ENCODE peak calls at places on chromosomes 2 and 18, in ten cellular contexts. Q is hypothalamus; I is activated CD8-positive, alpha-beta memory T cell treated with anti-CD3 and anti-CD28 coated beads for 24 hours; Y is EH; W is effector memory CD4-positive, alpha-beta T cell; L is head of caudate nucleus; J is adipocyte; X is NCI-H526; T is germinal center; B is activated naive CD4-positive, alpha-beta T cell treated with anti-CD3 and anti-CD28 coated beads, Interleukin-2, amount 10 ng/mL, durations not matched to agents 7 days and 5 days. V is an unnamed sample.

GRCh38 chr2:143960177-143960576 is 559.7 kb downstream of the ZEB2 start:
- DNase-seq in Q (no peak), I (no peak), Y (no peak), W (no peak), L (no peak), J (no peak), X (no peak), T (no peak), B (no peak), V (no peak)

GRCh38 chr2:204538179-204539009 is 6.9 kb upstream of the PARD3B start:
- DNase-seq in Q (peak), I (no peak), Y (peak), W (no peak), L (peak), J (peak), X (no peak), T (no peak), B (no peak), V (no peak)

GRCh38 chr2:150618215-150618905 is 130.9 kb upstream of the RND3 start:
- DNase-seq in Q (no peak), I (no peak), Y (no peak), W (no peak), L (no peak), J (no peak), X (no peak), T (no peak), B (no peak), V (no peak)

GRCh38 chr2:73232471-73233153 is 427 bp downstream of the PRADC1 start:
- DNase-seq in Q (no peak), I (peak), Y (peak), W (no peak), L (peak), J (no peak), X (peak), T (peak), B (peak), V (peak)

GRCh38 chr2:159124441-159124911 is 156.0 kb downstream of the TANC1 start:
- DNase-seq in Q (no peak), I (no peak), Y (peak), W (no peak), L (no peak), J (peak), X (peak), T (no peak), B (no peak), V (no peak)

GRCh38 chr18:30970201-30970816 is 72.2 kb downstream of the DSC3 start:
- DNase-seq in Q (no peak), I (no peak), Y (peak), W (no peak), L (no peak), J (peak), X (peak), T (no peak), B (no peak), V (peak)

GRCh38 chr2:31812051-31812798 is 198.6 kb downstream of the MEMO1 start:
- DNase-seq in Q (no peak), I (no peak), Y (peak), W (no peak), L (no peak), J (peak), X (no peak), T (peak), B (peak), V (no peak)

GRCh38 chr2:21924640-21925285 is 801.0 kb downstream of the TDRD15 start:
- DNase-seq in Q (no peak), I (no peak), Y (no peak), W (no peak), L (no peak), J (no peak), X (no peak), T (no peak), B (no peak), V (no peak)

GRCh38 chr18:48816554-48816953 is 134.2 kb downstream of the SMAD7 start:
- DNase-seq in Q (no peak), I (peak), Y (no peak), W (no peak), L (no peak), J (no peak), X (no peak), T (no peak), B (no peak), V (no peak)

GRCh38 chr2:105519516-105519915 is 120.7 kb upstream of the FHL2 start:
- DNase-seq in Q (no peak), I (no peak), Y (no peak), W (no peak), L (no peak), J (no peak), X (no peak), T (no peak), B (no peak), V (no peak)

GRCh38 chr2:11155326-11156059 is at the start of gene SLC66A3:
- DNase-seq in Q (peak), I (no peak), Y (peak), W (no peak), L (no peak), J (no peak), X (peak), T (no peak), B (peak), V (peak)

GRCh38 chr2:25301453-25302352 is 40.0 kb downstream of the DNMT3A start:
- DNase-seq in Q (no peak), I (peak), Y (peak), W (peak), L (no peak), J (peak), X (no peak), T (peak), B (peak), V (no peak)

GRCh38 chr2:85283641-85284040 is 44.1 kb downstream of the TGOLN2 start:
- DNase-seq in Q (no peak), I (no peak), Y (no peak), W (no peak), L (no peak), J (no peak), X (no peak), T (no peak), B (no peak), V (no peak)

GRCh38 chr2:96542357-96542977 is 5.9 kb downstream of the ARID5A start:
- DNase-seq in Q (no peak), I (no peak), Y (no peak), W (no peak), L (no peak), J (no peak), X (no peak), T (no peak), B (no peak), V (peak)

GRCh38 chr2:66915237-66915636 is 480.3 kb downstream of the MEIS1 start:
- DNase-seq in Q (no peak), I (no peak), Y (peak), W (no peak), L (no peak), J (peak), X (no peak), T (no peak), B (no peak), V (no peak)

GRCh38 chr2:101341421-101341820 is 32.9 kb upstream of the RNF149 start:
- DNase-seq in Q (no peak), I (no peak), Y (no peak), W (no peak), L (no peak), J (no peak), X (no peak), T (no peak), B (peak), V (no peak)

GRCh38 chr2:208256192-208256782 is 1.4 kb upstream of the IDH1 start:
- DNase-seq in Q (no peak), I (no peak), Y (no peak), W (no peak), L (no peak), J (no peak), X (no peak), T (peak), B (no peak), V (peak)

GRCh38 chr2:6602471-6602870 is 263.2 kb downstream of the CMPK2 start:
- DNase-seq in Q (no peak), I (no peak), Y (no peak), W (no peak), L (no peak), J (no peak), X (no peak), T (no peak), B (no peak), V (no peak)

GRCh38 chr2:694174-694573 is 17.0 kb upstream of the TMEM18 start:
- DNase-seq in Q (no peak), I (no peak), Y (peak), W (no peak), L (no peak), J (peak), X (no peak), T (no peak), B (no peak), V (no peak)

GRCh38 chr2:165469417-165469816 is at the start of gene CSRNP3:
- DNase-seq in Q (peak), I (no peak), Y (peak), W (no peak), L (peak), J (peak), X (peak), T (no peak), B (no peak), V (peak)

GRCh38 chr2:217434183-217434620 is 568.6 kb downstream of the TNS1 start:
- DNase-seq in Q (peak), I (peak), Y (peak), W (no peak), L (peak), J (peak), X (peak), T (peak), B (no peak), V (peak)

GRCh38 chr2:205627085-205627484 is 55.2 kb upstream of the NRP2 start:
- DNase-seq in Q (no peak), I (no peak), Y (no peak), W (no peak), L (no peak), J (no peak), X (no peak), T (no peak), B (no peak), V (no peak)

GRCh38 chr2:75047189-75047812 is 88.9 kb downstream of the POLE4 start:
- DNase-seq in Q (no peak), I (no peak), Y (peak), W (no peak), L (no peak), J (peak), X (no peak), T (no peak), B (no peak), V (no peak)

GRCh38 chr2:120734930-120735611 is 597 bp upstream of the GLI2 start:
- DNase-seq in Q (no peak), I (peak), Y (peak), W (no peak), L (no peak), J (peak), X (no peak), T (no peak), B (no peak), V (no peak)

GRCh38 chr18:3129053-3129864 is 90.5 kb downstream of the MYOM1 start:
- DNase-seq in Q (peak), I (peak), Y (peak), W (peak), L (peak), J (peak), X (peak), T (peak), B (peak), V (peak)

GRCh38 chr2:120208381-120209353 is 14.5 kb downstream of the TMEM185B start:
- DNase-seq in Q (no peak), I (no peak), Y (no peak), W (no peak), L (no peak), J (no peak), X (no peak), T (no peak), B (no peak), V (no peak)

GRCh38 chr2:197097578-197098366 is 171.3 kb upstream of the PGAP1 start:
- DNase-seq in Q (no peak), I (no peak), Y (peak), W (no peak), L (no peak), J (peak), X (no peak), T (no peak), B (no peak), V (no peak)

GRCh38 chr2:116706381-116706780 is 1108.1 kb upstream of the DDX18 start:
- DNase-seq in Q (no peak), I (no peak), Y (no peak), W (no peak), L (no peak), J (no peak), X (no peak), T (no peak), B (no peak), V (no peak)

GRCh38 chr2:72712977-72713376 is 112.9 kb downstream of the EXOC6B start:
- DNase-seq in Q (no peak), I (no peak), Y (no peak), W (no peak), L (no peak), J (no peak), X (no peak), T (no peak), B (no peak), V (no peak)

GRCh38 chr18:79245517-79246001 is 150.2 kb upstream of the NFATC1 start:
- DNase-seq in Q (no peak), I (no peak), Y (no peak), W (peak), L (no peak), J (no peak), X (peak), T (no peak), B (no peak), V (no peak)

GRCh38 chr2:26577442-26578433 is 63.4 kb downstream of the CIB4 start:
- DNase-seq in Q (peak), I (peak), Y (peak), W (peak), L (peak), J (peak), X (peak), T (peak), B (peak), V (peak)